ENCODE peak calls at places on chromosomes 13 and 19, in four cellular contexts. One of them, this sample, is unnamed.

GRCh38 chr13:51453959-51454703 is 1.3 kb upstream of the INTS6 start:
- DNase-seq in GM12878: no peak
- DNase-seq in HepG2: no peak
- DNase-seq in H1: no peak
- DNase-seq in this sample: peak

GRCh38 chr13:29782798-29783197 is 67.6 kb downstream of the UBL3 start:
- DNase-seq in GM12878: no peak
- DNase-seq in HepG2: no peak
- DNase-seq in H1: no peak
- DNase-seq in this sample: no peak

GRCh38 chr13:74287672-74288169 is 153.5 kb upstream of the KLF12 start:
- DNase-seq in GM12878: no peak
- DNase-seq in HepG2: peak
- DNase-seq in H1: no peak
- DNase-seq in this sample: peak

GRCh38 chr19:30344446-30345425 is 27.4 kb upstream of the ZNF536 start:
- DNase-seq in GM12878: no peak
- DNase-seq in HepG2: no peak
- DNase-seq in H1: no peak
- DNase-seq in this sample: no peak

GRCh38 chr13:85379433-85379832 is 419.8 kb downstream of the SLITRK6 start:
- DNase-seq in GM12878: no peak
- DNase-seq in HepG2: no peak
- DNase-seq in H1: no peak
- DNase-seq in this sample: no peak

GRCh38 chr13:35818577-35819165 is 312.5 kb downstream of the DCLK1 start:
- DNase-seq in GM12878: no peak
- DNase-seq in HepG2: peak
- DNase-seq in H1: no peak
- DNase-seq in this sample: peak

GRCh38 chr13:51826606-51827005 is 18.4 kb downstream of the TMEM272 start:
- DNase-seq in GM12878: no peak
- DNase-seq in HepG2: no peak
- DNase-seq in H1: no peak
- DNase-seq in this sample: no peak

GRCh38 chr13:106143930-106144709 is 391.3 kb downstream of the EFNB2 start:
- DNase-seq in GM12878: no peak
- DNase-seq in HepG2: no peak
- DNase-seq in H1: no peak
- DNase-seq in this sample: no peak

GRCh38 chr13:95403349-95404140 is 102.3 kb upstream of the ABCC4 start:
- DNase-seq in GM12878: no peak
- DNase-seq in HepG2: no peak
- DNase-seq in H1: peak
- DNase-seq in this sample: no peak

GRCh38 chr19:33350538-33351309 is 22.8 kb upstream of the CEBPG start:
- DNase-seq in GM12878: no peak
- DNase-seq in HepG2: no peak
- DNase-seq in H1: no peak
- DNase-seq in this sample: no peak

GRCh38 chr19:1241417-1242095 is at the start of gene ATP5F1D:
- DNase-seq in GM12878: peak
- DNase-seq in HepG2: peak
- DNase-seq in H1: no peak
- DNase-seq in this sample: peak

GRCh38 chr19:18674616-18675015 is 8.9 kb upstream of the CRTC1 start:
- DNase-seq in GM12878: no peak
- DNase-seq in HepG2: no peak
- DNase-seq in H1: no peak
- DNase-seq in this sample: no peak

GRCh38 chr13:113620036-113620435 is 35.5 kb downstream of the TFDP1 start:
- DNase-seq in GM12878: no peak
- DNase-seq in HepG2: no peak
- DNase-seq in H1: no peak
- DNase-seq in this sample: no peak

GRCh38 chr19:2926341-2927031 is 18.3 kb downstream of the ZNF77 start:
- DNase-seq in GM12878: no peak
- DNase-seq in HepG2: no peak
- DNase-seq in H1: no peak
- DNase-seq in this sample: no peak

GRCh38 chr13:106378263-106378662 is 157.2 kb downstream of the EFNB2 start:
- DNase-seq in GM12878: no peak
- DNase-seq in HepG2: no peak
- DNase-seq in H1: no peak
- DNase-seq in this sample: no peak

GRCh38 chr19:48123907-48124675 is 13.5 kb upstream of the PLA2G4C start:
- DNase-seq in GM12878: no peak
- DNase-seq in HepG2: peak
- DNase-seq in H1: no peak
- DNase-seq in this sample: no peak

GRCh38 chr19:3656747-3657394 is 30.3 kb upstream of the CACTIN start:
- DNase-seq in GM12878: no peak
- DNase-seq in HepG2: no peak
- DNase-seq in H1: no peak
- DNase-seq in this sample: no peak

GRCh38 chr13:32233062-32233461 is 82.1 kb downstream of the ZAR1L start:
- DNase-seq in GM12878: no peak
- DNase-seq in HepG2: no peak
- DNase-seq in H1: no peak
- DNase-seq in this sample: no peak

GRCh38 chr13:42075517-42075916 is 27.1 kb downstream of the DGKH start:
- DNase-seq in GM12878: no peak
- DNase-seq in HepG2: no peak
- DNase-seq in H1: no peak
- DNase-seq in this sample: no peak

GRCh38 chr13:34833562-34834182 is 108.4 kb upstream of the NBEA start:
- DNase-seq in GM12878: no peak
- DNase-seq in HepG2: no peak
- DNase-seq in H1: peak
- DNase-seq in this sample: peak

GRCh38 chr19:3369337-3370213 is 3.2 kb downstream of the NFIC start:
- DNase-seq in GM12878: no peak
- DNase-seq in HepG2: no peak
- DNase-seq in H1: no peak
- DNase-seq in this sample: no peak

GRCh38 chr13:78631077-78631476 is 27.7 kb upstream of the POU4F1 start:
- DNase-seq in GM12878: no peak
- DNase-seq in HepG2: no peak
- DNase-seq in H1: no peak
- DNase-seq in this sample: no peak
- TF ChIP-seq SP1 in GM12878: no peak
- TF ChIP-seq SP1 in HepG2: no peak
- TF ChIP-seq SP1 in H1: no peak
- TF ChIP-seq SP1 in this sample: no peak

DNA sequence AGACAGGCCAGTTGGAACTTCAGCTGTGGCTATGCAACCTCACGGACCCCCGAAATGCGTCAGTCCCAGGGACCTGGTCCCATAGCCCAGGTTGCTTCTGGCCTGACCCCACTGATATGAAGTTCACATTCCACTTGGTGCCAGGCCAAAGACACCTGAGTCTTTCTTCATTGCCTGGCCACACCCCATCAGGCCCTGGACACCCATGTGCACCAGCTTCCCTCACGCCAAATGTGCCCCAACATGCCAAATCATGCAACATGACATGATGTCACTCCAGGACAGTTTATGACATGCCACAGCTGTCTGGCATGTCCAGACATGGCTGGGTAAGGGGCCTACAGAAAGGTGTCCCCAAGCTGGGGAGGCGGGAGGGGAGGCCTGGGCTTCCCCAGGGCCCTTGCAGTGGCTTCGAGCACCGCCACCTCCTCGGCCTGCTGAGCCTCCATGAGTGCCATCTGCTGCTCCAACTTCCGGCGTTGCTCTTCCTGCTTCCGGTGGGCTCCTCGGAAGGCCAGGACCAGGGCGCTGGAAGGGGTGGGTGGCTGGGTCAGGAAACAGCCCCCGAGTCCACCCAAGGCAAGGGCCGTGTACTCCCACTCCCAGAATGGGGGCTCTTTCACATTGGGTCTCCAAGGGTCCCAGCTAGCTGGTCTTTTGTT is 4.3 kb upstream of the NR2F6 start:
- DNase-seq in GM12878: no peak
- DNase-seq in HepG2: no peak
- DNase-seq in H1: no peak
- DNase-seq in this sample: no peak
- TF ChIP-seq SUZ12 in GM12878: no peak
- TF ChIP-seq SUZ12 in HepG2: no peak
- TF ChIP-seq SUZ12 in H1: no peak
- TF ChIP-seq SUZ12 in this sample: no peak

DNA sequence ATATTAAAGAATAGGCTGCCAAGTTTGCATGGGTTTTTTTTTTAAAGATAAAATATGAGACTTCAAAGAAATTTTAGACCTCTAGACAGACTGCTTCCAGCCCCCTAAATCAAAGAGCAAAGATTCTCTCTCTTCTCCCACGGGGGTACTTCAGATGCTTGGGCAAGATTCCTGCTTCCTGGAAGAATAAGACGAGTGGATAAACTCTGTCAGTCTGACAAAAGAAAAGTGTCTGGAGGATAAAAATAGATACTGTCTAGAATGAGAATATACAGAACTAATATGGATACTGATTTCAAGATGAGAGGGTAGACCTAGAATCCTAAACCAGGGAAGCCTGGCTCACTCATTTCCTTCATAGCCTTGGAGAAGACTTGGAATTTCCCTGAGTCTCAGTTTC is 435.1 kb downstream of the FOXO1 start:
- DNase-seq in GM12878: no peak
- DNase-seq in HepG2: no peak
- DNase-seq in H1: no peak
- DNase-seq in this sample: no peak
- TF ChIP-seq SP1 in GM12878: no peak
- TF ChIP-seq SP1 in HepG2: no peak
- TF ChIP-seq SP1 in H1: no peak
- TF ChIP-seq SP1 in this sample: no peak

GRCh38 chr19:8004001-8004400 is 1.4 kb downstream of the ELAVL1 start:
- DNase-seq in GM12878: no peak
- DNase-seq in HepG2: no peak
- DNase-seq in H1: no peak
- DNase-seq in this sample: no peak

GRCh38 chr19:8001651-8001994 is 3.8 kb downstream of the ELAVL1 start:
- DNase-seq in GM12878: no peak
- DNase-seq in HepG2: no peak
- DNase-seq in H1: no peak
- DNase-seq in this sample: no peak

GRCh38 chr19:8001995-8002849 is 3.2 kb downstream of the ELAVL1 start:
- DNase-seq in GM12878: peak
- DNase-seq in HepG2: peak
- DNase-seq in H1: peak
- DNase-seq in this sample: peak

GRCh38 chr19:8005534-8006256 is at the start of gene ELAVL1:
- DNase-seq in GM12878: no peak
- DNase-seq in HepG2: peak
- DNase-seq in H1: peak
- DNase-seq in this sample: peak

DNA sequence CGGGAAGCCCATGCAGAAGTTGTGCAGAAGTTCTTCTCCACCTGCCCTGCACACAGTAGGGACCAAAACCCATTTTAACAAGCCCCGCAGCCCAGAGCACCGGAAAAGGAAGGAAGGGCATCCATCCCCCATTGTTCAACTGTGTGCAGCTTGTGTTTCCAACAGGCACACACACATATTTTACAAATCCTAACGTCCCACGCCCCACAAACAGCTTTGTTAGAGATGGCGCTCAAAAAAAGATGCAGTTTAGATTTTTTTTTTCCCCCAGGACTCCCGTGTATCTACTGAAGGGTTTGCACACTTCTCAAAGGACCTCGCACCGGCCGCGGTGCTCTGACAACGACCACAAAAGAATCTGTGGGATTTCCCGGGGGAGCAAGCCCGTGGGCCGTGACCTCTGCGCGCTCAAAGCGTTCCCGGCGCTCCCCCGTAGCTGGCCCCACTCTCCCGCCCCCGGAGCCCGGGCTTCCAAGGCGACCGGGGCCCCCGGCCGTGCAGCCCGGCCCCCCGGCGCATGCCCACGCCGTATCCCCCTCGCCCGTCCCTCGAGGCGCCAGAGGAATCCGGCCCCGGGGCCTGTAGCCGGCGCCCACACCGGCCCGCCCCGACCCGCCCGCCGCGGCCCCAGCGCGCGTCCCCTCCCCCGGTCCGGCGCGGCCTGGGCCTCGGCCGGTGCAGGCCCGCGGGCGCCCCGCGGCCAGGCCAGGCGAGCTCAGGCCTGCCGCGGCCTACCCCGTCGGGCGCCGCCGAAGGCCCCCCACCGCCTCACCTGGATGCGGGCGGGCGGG is 523 bp downstream of the ELAVL1 start:
- DNase-seq in GM12878: no peak
- DNase-seq in HepG2: no peak
- DNase-seq in H1: no peak
- DNase-seq in this sample: peak
- TF ChIP-seq SUZ12 in GM12878: no peak
- TF ChIP-seq SUZ12 in HepG2: no peak
- TF ChIP-seq SUZ12 in H1: no peak
- TF ChIP-seq SUZ12 in this sample: no peak

GRCh38 chr19:35085947-35086346 is 29.7 kb upstream of the FXYD3 start:
- DNase-seq in GM12878: peak
- DNase-seq in HepG2: no peak
- DNase-seq in H1: no peak
- DNase-seq in this sample: no peak
- TF ChIP-seq SP1 in GM12878: no peak
- TF ChIP-seq SP1 in HepG2: no peak
- TF ChIP-seq SP1 in H1: no peak
- TF ChIP-seq SP1 in this sample: no peak

DNA sequence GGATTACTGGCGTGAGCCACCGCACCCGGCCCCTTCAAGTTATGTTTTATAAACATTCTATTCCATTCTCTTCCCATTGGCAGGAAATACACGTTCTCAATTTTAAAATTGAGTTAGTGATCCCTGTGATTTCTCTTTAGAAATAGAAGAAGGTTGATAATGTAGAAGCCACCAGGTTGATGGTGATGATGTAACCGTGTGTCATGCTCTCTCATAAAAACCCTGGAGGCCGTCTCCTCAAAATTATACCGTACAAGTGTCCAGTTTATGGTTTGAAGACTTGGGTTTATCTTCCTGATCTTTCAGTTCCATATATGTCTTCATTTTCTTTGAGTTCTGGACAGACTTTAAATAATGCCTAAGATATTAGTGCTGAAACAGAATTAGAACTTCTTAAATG is 32.2 kb downstream of the COG3 start:
- DNase-seq in GM12878: no peak
- DNase-seq in HepG2: no peak
- DNase-seq in H1: no peak
- DNase-seq in this sample: no peak
- TF ChIP-seq SUZ12 in GM12878: no peak
- TF ChIP-seq SUZ12 in HepG2: no peak
- TF ChIP-seq SUZ12 in H1: no peak
- TF ChIP-seq SUZ12 in this sample: no peak